ENCODE peak calls at places on chromosome 15, in seven cellular contexts. A is lower leg skin, S is uterus, B is pancreas, C is hepatocyte, U is epithelial cell of proximal tubule, P is sigmoid colon. W is an unnamed sample.

GRCh38 chr15:50280271-50280670 is 14.7 kb upstream of the HDC start:
- DNase-seq in A (no peak), B (no peak), C (no peak), S (no peak), U (peak; percentile 30), P (no peak), W (peak; percentile 6)

GRCh38 chr15:85750319-85750806 is 44.4 kb downstream of the KLHL25 start:
- DNase-seq in C (no peak), S (peak; percentile 82), U (no peak), B (peak; percentile 48), A (peak; percentile 92), P (peak; percentile 90), W (peak; percentile 62)

GRCh38 chr15:40232625-40233070 is 6.2 kb upstream of the PAK6 start:
- DNase-seq in U (no peak), A (no peak), C (peak; percentile 2), P (no peak), S (no peak), B (no peak), W (peak; percentile 17)

GRCh38 chr15:75043509-75044257 is 20.3 kb downstream of the PPCDC start:
- DNase-seq in U (peak; percentile 49), A (peak; percentile 98), B (peak; percentile 96), S (peak; percentile 95), C (peak; percentile 92), P (peak; percentile 98), W (peak; percentile 100)

GRCh38 chr15:73796266-73796939 is 43.3 kb upstream of the INSYN1 start:
- DNase-seq in B (no peak), P (no peak), S (no peak), U (no peak), A (no peak), C (no peak), W (no peak)

GRCh38 chr15:96324192-96324895 is 6.2 kb upstream of the NR2F2 start:
- DNase-seq in U (no peak), A (peak; percentile 85), S (peak; percentile 81), B (no peak), C (no peak), P (peak; percentile 82), W (peak; percentile 58)

GRCh38 chr15:72113347-72114031 is 4.5 kb downstream of the MYO9A start:
- DNase-seq in U (no peak), S (no peak), P (no peak), C (no peak), B (no peak), A (no peak), W (no peak)

GRCh38 chr15:41777421-41777973 is 3.2 kb downstream of the MAPKBP1 start:
- DNase-seq in U (no peak), B (no peak), C (no peak), A (no peak), P (no peak), S (no peak), W (peak; percentile 42)

GRCh38 chr15:89226359-89227221 is 5.2 kb upstream of the RLBP1 start:
- DNase-seq in B (peak; percentile 49), U (no peak), C (no peak), P (no peak), S (no peak), A (peak; percentile 72), W (no peak)

GRCh38 chr15:68424754-68425390 is 7.1 kb downstream of the ITGA11 start:
- DNase-seq in P (no peak), U (no peak), B (no peak), C (no peak), A (peak; percentile 23), S (peak; percentile 21), W (no peak)

GRCh38 chr15:69666921-69667811 is 214.5 kb downstream of the RPLP1 start:
- DNase-seq in U (no peak), P (no peak), B (no peak), S (no peak), A (no peak), C (no peak), W (no peak)

GRCh38 chr15:64930778-64931240 is 19.1 kb downstream of the ANKDD1A start:
- DNase-seq in U (no peak), C (no peak), P (no peak), B (no peak), S (peak; percentile 11), A (peak; percentile 58), W (peak; percentile 55)
- H3K4me3 ChIP-seq in U (no peak overlapping the region), C (no peak overlapping the region), P (no peak overlapping the region), B (no peak overlapping the region), S (no peak overlapping the region), A (no peak overlapping the region), W (no peak overlapping the region)

GRCh38 chr15:34240537-34240936 is 15.7 kb downstream of the EMC4 start:
- DNase-seq in C (no peak), A (no peak), P (no peak), B (no peak), U (no peak), S (no peak), W (no peak)

GRCh38 chr15:34243226-34243625 is 18.4 kb downstream of the EMC4 start:
- DNase-seq in S (no peak), C (no peak), P (no peak), B (no peak), A (no peak), U (no peak), W (no peak)

GRCh38 chr15:34239151-34239761 is 14.4 kb downstream of the EMC4 start:
- DNase-seq in U (peak; percentile 62), S (no peak), B (no peak), C (no peak), P (no peak), A (no peak), W (peak; percentile 85)

GRCh38 chr15:34246276-34247010 is 21.6 kb downstream of the EMC4 start:
- DNase-seq in A (no peak), U (no peak), C (no peak), B (no peak), P (no peak), S (no peak), W (no peak)

DNA sequence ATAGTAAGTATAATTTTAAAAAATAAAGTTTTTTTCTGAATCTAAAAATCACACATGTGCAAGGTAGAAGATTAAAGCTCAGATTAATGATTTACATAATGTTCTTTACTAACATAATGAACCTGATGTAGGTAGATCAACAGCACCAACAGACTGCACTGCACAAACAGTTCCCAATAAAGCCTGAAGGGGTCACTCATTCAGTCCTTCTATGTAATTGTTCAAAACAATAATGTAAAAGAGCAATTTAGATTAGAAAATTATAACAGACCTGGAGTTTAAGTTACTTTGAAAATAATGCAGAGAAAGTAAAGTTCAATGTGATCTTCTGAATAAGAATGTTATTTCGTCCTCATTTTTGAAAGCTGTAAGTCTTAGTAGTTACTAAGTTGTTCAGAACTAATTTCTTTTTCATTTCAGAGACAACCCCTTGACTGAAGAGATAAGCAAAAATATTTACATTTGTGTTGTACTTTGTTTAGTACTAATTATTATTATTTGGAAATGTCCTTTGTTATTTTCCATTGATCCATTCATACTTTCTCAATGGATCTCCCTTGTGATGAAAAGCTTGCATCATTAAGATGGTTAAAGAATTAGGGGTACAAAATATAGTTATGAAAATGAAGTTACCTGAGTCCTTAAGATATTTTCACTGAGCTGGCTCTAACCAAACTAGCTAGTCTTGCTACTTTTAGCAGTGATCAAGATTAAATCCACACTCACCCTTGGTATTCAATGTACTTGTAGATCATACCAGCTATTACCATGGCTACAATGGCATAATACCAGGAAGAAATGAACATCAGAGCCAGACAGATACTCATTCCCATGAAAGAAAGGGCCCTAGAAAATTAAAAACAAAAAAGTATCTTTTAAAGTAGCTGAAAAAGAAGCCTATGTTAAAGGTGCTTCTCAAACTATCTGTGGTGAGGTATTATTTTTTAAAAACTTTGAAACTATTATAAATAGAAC is 16.8 kb downstream of the EMC4 start:
- DNase-seq in S (peak; percentile 25), P (no peak), A (no peak), B (peak; percentile 17), C (peak; percentile 53), U (no peak), W (peak; percentile 64)
- TF ChIP-seq CTCF in S (peak; percentile 70), P (no peak), A (no peak), B (peak; percentile 72), C (peak; percentile 67), U (peak; percentile 81), W (peak; percentile 76)

GRCh38 chr15:53445531-53445930 is 313.9 kb downstream of the WDR72 start:
- DNase-seq in U (no peak), B (no peak), S (no peak), A (no peak), C (no peak), P (no peak), W (no peak)

GRCh38 chr15:53447053-53447574 is 312.3 kb downstream of the WDR72 start:
- DNase-seq in A (no peak), C (no peak), S (no peak), P (no peak), U (no peak), B (no peak), W (no peak)

GRCh38 chr15:53447742-53448141 is 311.7 kb downstream of the WDR72 start:
- DNase-seq in B (no peak), S (no peak), A (no peak), P (no peak), C (no peak), U (no peak), W (no peak)

GRCh38 chr15:53446376-53446775 is 313.1 kb downstream of the WDR72 start:
- DNase-seq in A (no peak), U (no peak), B (peak; percentile 30), P (no peak), C (no peak), S (no peak), W (no peak)

DNA sequence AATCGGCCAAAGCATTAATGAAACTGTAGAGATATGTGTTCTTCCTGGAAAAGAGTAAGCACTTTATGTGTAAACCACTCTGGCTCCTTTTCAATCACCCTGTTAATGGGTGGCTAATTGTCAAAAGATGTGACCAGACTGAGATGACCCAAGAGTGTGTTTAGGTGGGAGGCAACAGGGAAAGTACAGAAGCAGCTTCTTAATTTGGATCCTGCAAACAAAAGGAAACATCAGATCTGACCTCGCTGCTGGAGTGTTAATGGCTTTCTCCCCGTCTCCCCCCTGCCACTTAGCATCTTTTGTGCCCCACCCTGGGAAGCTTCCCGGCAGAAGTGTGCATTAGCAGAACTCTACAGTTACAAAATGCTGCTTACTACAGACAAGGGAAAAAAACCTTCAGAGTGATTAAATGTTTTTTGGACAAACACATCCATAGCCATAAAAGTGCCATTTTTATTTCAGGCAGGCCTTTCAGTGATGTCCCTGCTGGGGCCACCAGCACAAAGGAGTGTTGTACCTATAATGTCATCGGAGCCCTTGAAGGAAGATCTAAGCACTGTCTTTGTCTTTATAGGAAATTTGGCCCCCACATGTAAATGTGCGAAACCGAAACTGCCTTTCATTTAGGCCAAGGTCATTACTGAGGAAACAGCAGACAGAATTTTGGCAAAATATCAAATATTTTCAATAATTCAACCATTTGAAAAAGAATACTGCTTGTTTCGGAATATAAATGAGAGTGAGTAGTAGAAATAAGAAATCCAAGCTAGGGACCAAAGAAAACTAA is 311.1 kb downstream of the WDR72 start:
- DNase-seq in U (peak; percentile 7), S (no peak), C (no peak), A (no peak), P (no peak), B (peak; percentile 26), W (no peak)
- H3K4me3 ChIP-seq in U (no peak overlapping the region), S (no peak overlapping the region), C (no peak overlapping the region), A (no peak overlapping the region), P (no peak overlapping the region), B (no peak overlapping the region), W (no peak overlapping the region)

DNA sequence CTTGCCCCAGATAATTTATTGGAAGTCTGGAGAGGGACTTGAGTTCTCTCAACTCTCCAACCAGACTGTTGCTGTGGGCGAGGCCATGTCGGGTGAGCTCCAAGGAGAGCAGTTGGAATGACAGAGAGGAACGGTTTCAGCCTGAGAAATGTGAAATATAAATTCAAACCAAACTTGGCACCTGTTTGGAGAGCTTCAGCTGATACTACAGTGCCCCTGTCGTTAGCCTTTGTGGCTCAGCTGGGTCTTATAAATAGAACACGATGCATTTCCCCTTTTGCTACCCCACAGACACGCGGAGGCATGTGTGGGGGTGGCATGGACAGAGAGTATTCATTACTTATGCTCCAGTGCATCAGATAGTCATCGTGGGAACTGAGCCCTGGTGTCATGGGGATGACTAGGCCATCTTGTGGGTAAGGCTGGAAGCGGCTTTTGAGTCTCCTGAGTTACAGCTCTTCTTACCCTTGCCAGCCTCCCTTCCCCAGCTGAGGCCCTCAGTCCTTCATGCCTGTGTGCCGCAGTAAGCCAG is 15.6 kb downstream of the SMAD3 start:
- DNase-seq in B (no peak), C (no peak), P (peak; percentile 77), A (no peak), S (peak; percentile 53), U (peak; percentile 76), W (peak; percentile 83)
- TF ChIP-seq CTCF in B (no peak), C (no peak), P (no peak), A (no peak), S (no peak), U (peak; percentile 50), W (peak; percentile 31)

W was measured in astrocyte of the spinal cord.